ENCODE peak calls at places on chromosomes 11 and 22, in six cellular contexts. One of them, this sample, is unnamed. For H3K79me2, the result is how much of the 10 kb centered on the place peaks cover.

GRCh38 chr11:12802418-12803085 is 128.3 kb downstream of the TEAD1 start:
- DNase-seq in MM.1S: no peak
- DNase-seq in fibroblast of lung: peak
- DNase-seq in mammary epithelial cell: peak
- DNase-seq in keratinocyte: peak
- DNase-seq in GM23248: peak
- DNase-seq in this sample: peak

GRCh38 chr11:65316979-65317786 is 2.5 kb downstream of the CDC42EP2 start:
- DNase-seq in fibroblast of lung: peak
- DNase-seq in GM23248: peak
- DNase-seq in mammary epithelial cell: peak
- DNase-seq in keratinocyte: peak
- DNase-seq in MM.1S: no peak
- DNase-seq in this sample: peak

GRCh38 chr11:365831-366230 is 3.5 kb upstream of the B4GALNT4 start:
- DNase-seq in fibroblast of lung: no peak
- DNase-seq in GM23248: no peak
- DNase-seq in keratinocyte: no peak
- DNase-seq in MM.1S: no peak
- DNase-seq in mammary epithelial cell: no peak
- DNase-seq in this sample: no peak

GRCh38 chr11:18491924-18492323 is 34.8 kb downstream of the TSG101 start:
- DNase-seq in keratinocyte: no peak
- DNase-seq in mammary epithelial cell: no peak
- DNase-seq in GM23248: peak
- DNase-seq in fibroblast of lung: peak
- DNase-seq in MM.1S: no peak
- DNase-seq in this sample: no peak

GRCh38 chr11:120029321-120029720 is 108.6 kb downstream of the TRIM29 start:
- DNase-seq in MM.1S: no peak
- DNase-seq in mammary epithelial cell: no peak
- DNase-seq in GM23248: no peak
- DNase-seq in fibroblast of lung: no peak
- DNase-seq in keratinocyte: no peak
- DNase-seq in this sample: no peak

GRCh38 chr22:29053048-29053702 is 8.5 kb downstream of the C22orf31 start:
- DNase-seq in GM23248: no peak
- DNase-seq in MM.1S: no peak
- DNase-seq in mammary epithelial cell: no peak
- DNase-seq in fibroblast of lung: no peak
- DNase-seq in keratinocyte: no peak
- DNase-seq in this sample: no peak

GRCh38 chr22:45881524-45881875 is 95.5 kb downstream of the WNT7B start:
- DNase-seq in mammary epithelial cell: no peak
- DNase-seq in GM23248: no peak
- DNase-seq in fibroblast of lung: no peak
- DNase-seq in MM.1S: no peak
- DNase-seq in keratinocyte: no peak
- DNase-seq in this sample: no peak

GRCh38 chr11:69085490-69086095 is 36.9 kb downstream of the TPCN2 start:
- DNase-seq in mammary epithelial cell: no peak
- DNase-seq in MM.1S: no peak
- DNase-seq in GM23248: no peak
- DNase-seq in fibroblast of lung: no peak
- DNase-seq in keratinocyte: no peak
- DNase-seq in this sample: no peak

GRCh38 chr11:132312161-132312560 is 941.7 kb downstream of the NTM start:
- DNase-seq in mammary epithelial cell: peak
- DNase-seq in MM.1S: no peak
- DNase-seq in GM23248: peak
- DNase-seq in keratinocyte: peak
- DNase-seq in fibroblast of lung: peak
- DNase-seq in this sample: no peak

GRCh38 chr11:62560566-62561103 is 13.1 kb downstream of the EEF1G start:
- DNase-seq in keratinocyte: peak
- DNase-seq in GM23248: peak
- DNase-seq in mammary epithelial cell: peak
- DNase-seq in MM.1S: peak
- DNase-seq in fibroblast of lung: peak
- DNase-seq in this sample: peak

GRCh38 chr11:12248330-12248729 is 129.0 kb upstream of the PARVA start:
- DNase-seq in GM23248: no peak
- DNase-seq in mammary epithelial cell: no peak
- DNase-seq in fibroblast of lung: peak
- DNase-seq in MM.1S: no peak
- DNase-seq in keratinocyte: no peak
- DNase-seq in this sample: peak

GRCh38 chr11:65546217-65546958 is 11.8 kb downstream of the LTBP3 start:
- DNase-seq in mammary epithelial cell: peak
- DNase-seq in fibroblast of lung: no peak
- DNase-seq in keratinocyte: no peak
- DNase-seq in GM23248: no peak
- DNase-seq in MM.1S: peak
- DNase-seq in this sample: peak

GRCh38 chr11:123578778-123579481 is 75.5 kb downstream of the SCN3B start:
- DNase-seq in keratinocyte: no peak
- DNase-seq in MM.1S: no peak
- DNase-seq in mammary epithelial cell: no peak
- DNase-seq in fibroblast of lung: no peak
- DNase-seq in GM23248: no peak
- DNase-seq in this sample: no peak

GRCh38 chr11:60788401-60789110 is 3.4 kb downstream of the MS4A10 start:
- DNase-seq in GM23248: no peak
- DNase-seq in MM.1S: no peak
- DNase-seq in mammary epithelial cell: no peak
- DNase-seq in fibroblast of lung: no peak
- DNase-seq in keratinocyte: no peak
- DNase-seq in this sample: peak

GRCh38 chr11:2251138-2251537 is 19.2 kb downstream of the ASCL2 start:
- DNase-seq in keratinocyte: no peak
- DNase-seq in MM.1S: no peak
- DNase-seq in GM23248: no peak
- DNase-seq in fibroblast of lung: no peak
- DNase-seq in mammary epithelial cell: no peak
- DNase-seq in this sample: no peak

GRCh38 chr11:44621784-44622183 is 56.3 kb downstream of the CD82 start:
- DNase-seq in mammary epithelial cell: no peak
- DNase-seq in GM23248: no peak
- DNase-seq in fibroblast of lung: no peak
- DNase-seq in keratinocyte: no peak
- DNase-seq in MM.1S: no peak
- DNase-seq in this sample: no peak

GRCh38 chr11:117685566-117685965 is 111.5 kb downstream of the DSCAML1 start:
- DNase-seq in mammary epithelial cell: no peak
- DNase-seq in GM23248: no peak
- DNase-seq in keratinocyte: no peak
- DNase-seq in MM.1S: no peak
- DNase-seq in fibroblast of lung: no peak
- DNase-seq in this sample: no peak

GRCh38 chr11:19200410-19201201 is 1.2 kb downstream of the CSRP3 start:
- DNase-seq in fibroblast of lung: peak
- DNase-seq in mammary epithelial cell: peak
- DNase-seq in GM23248: peak
- DNase-seq in keratinocyte: peak
- DNase-seq in MM.1S: no peak
- DNase-seq in this sample: peak

GRCh38 chr11:15223318-15223717 is 108.6 kb downstream of the INSC start:
- DNase-seq in GM23248: peak
- DNase-seq in mammary epithelial cell: no peak
- DNase-seq in keratinocyte: no peak
- DNase-seq in MM.1S: no peak
- DNase-seq in fibroblast of lung: peak
- DNase-seq in this sample: no peak

GRCh38 chr11:94731921-94732601 is 36.1 kb upstream of the AMOTL1 start:
- DNase-seq in GM23248: peak
- DNase-seq in mammary epithelial cell: peak
- DNase-seq in fibroblast of lung: peak
- DNase-seq in MM.1S: no peak
- DNase-seq in keratinocyte: peak
- DNase-seq in this sample: peak

GRCh38 chr22:39253427-39254070 is 8.8 kb upstream of the PDGFB start:
- DNase-seq in GM23248: peak
- DNase-seq in fibroblast of lung: peak
- DNase-seq in keratinocyte: no peak
- DNase-seq in mammary epithelial cell: peak
- DNase-seq in MM.1S: peak
- DNase-seq in this sample: peak

GRCh38 chr11:72038491-72038890 is 39.8 kb downstream of the IL18BP start:
- DNase-seq in mammary epithelial cell: peak
- DNase-seq in GM23248: peak
- DNase-seq in MM.1S: no peak
- DNase-seq in fibroblast of lung: peak
- DNase-seq in keratinocyte: no peak
- DNase-seq in this sample: no peak

GRCh38 chr11:127805771-127806170 is 781.6 kb downstream of the ETS1 start:
- DNase-seq in MM.1S: no peak
- DNase-seq in keratinocyte: no peak
- DNase-seq in fibroblast of lung: no peak
- DNase-seq in mammary epithelial cell: no peak
- DNase-seq in GM23248: no peak
- DNase-seq in this sample: no peak

DNA sequence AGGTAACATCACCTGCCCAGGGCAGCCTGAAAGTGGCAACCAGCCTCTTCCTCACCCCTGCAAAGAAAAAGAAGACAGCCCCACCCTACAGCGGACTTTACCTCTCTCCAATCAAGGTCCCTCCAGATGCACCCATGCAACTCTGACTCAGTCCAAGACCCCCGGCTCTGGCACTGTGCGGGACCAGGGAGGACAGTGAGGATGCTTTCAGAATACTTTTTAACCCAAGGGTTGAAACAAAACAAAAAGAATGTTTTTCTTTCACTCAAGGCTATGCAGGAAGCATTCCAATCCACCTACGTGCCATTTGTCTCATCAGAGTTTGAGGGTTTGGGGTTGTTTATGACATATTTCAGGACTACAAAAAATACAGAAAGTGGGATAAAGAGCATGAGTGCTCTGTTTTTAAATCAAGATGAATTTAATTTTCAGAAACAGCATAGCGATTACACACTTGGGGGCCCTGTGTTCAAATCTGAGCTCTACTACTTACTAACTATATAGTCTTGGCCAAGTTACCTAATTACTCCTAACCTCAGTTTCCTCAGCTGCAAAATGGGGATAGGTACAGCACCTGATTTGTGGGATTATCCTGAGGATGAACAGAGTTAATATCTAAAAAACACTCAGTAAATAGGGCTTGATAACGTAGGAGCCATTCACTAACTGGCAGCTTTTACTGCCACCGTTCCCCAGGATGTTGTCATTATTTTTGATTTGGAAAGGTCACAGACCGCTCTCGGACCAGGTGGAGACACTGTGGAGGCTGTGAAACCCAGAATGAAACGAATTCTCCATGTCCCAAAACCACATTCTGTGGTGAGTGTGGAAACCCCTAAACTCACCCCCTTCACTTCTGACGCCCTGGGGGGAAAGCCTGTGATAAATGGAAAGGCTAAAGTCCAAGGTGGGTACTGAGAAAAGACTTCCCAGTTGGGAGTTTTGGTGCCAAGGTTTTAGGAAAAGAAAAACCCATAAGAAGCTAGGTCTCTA is 5.6 kb downstream of the PLAAT3 start:
- DNase-seq in GM23248: peak
- DNase-seq in fibroblast of lung: peak
- DNase-seq in keratinocyte: no peak
- DNase-seq in mammary epithelial cell: peak
- DNase-seq in MM.1S: no peak
- DNase-seq in this sample: no peak
- H3K79me2 ChIP-seq in GM23248: under half
- H3K79me2 ChIP-seq in fibroblast of lung: under half
- H3K79me2 ChIP-seq in keratinocyte: under half
- H3K79me2 ChIP-seq in mammary epithelial cell: under half
- H3K79me2 ChIP-seq in MM.1S: under half
- H3K79me2 ChIP-seq in this sample: under half

GRCh38 chr11:46290598-46291309 is 13.3 kb downstream of the CREB3L1 start:
- DNase-seq in GM23248: peak
- DNase-seq in mammary epithelial cell: no peak
- DNase-seq in keratinocyte: no peak
- DNase-seq in fibroblast of lung: peak
- DNase-seq in MM.1S: no peak
- DNase-seq in this sample: no peak
- H3K79me2 ChIP-seq in GM23248: half or more
- H3K79me2 ChIP-seq in mammary epithelial cell: under half
- H3K79me2 ChIP-seq in keratinocyte: under half
- H3K79me2 ChIP-seq in fibroblast of lung: half or more
- H3K79me2 ChIP-seq in MM.1S: under half
- H3K79me2 ChIP-seq in this sample: under half

DNA sequence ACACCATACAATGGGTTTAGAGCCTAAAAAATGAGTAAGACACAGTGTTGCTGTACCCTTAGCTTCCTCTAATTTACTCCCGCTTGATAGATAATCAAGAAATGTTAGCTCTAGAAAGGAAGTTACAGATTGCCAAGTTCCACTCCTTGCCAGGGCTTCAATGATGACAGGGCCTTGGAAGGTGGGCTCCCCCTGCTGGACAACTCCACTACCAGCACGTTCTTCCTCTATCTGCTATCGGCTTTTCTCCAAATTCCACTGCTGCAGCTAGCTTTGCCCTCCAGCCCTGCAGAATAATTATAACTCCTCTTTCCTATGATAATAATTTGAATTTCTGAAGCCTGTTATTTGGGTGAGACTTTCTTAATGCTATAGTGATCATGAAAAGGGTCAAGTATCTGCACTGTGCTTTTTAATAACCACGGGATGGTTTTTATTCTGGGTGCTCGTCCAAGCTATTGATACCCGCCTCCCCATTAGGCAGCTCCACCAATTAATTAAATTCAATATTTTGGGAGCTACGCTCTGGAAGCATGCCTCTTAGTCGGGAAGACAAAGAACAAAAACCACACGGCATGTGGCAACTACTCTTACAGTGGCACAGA is 9.0 kb downstream of the SYN3 start:
- DNase-seq in GM23248: peak
- DNase-seq in mammary epithelial cell: peak
- DNase-seq in keratinocyte: peak
- DNase-seq in MM.1S: peak
- DNase-seq in fibroblast of lung: peak
- DNase-seq in this sample: peak
- H3K79me2 ChIP-seq in GM23248: under half
- H3K79me2 ChIP-seq in mammary epithelial cell: under half
- H3K79me2 ChIP-seq in keratinocyte: under half
- H3K79me2 ChIP-seq in MM.1S: under half
- H3K79me2 ChIP-seq in fibroblast of lung: under half
- H3K79me2 ChIP-seq in this sample: under half

GRCh38 chr11:67154726-67155125 is 35.7 kb downstream of the KDM2A start:
- DNase-seq in fibroblast of lung: no peak
- DNase-seq in GM23248: no peak
- DNase-seq in keratinocyte: no peak
- DNase-seq in MM.1S: no peak
- DNase-seq in mammary epithelial cell: no peak
- DNase-seq in this sample: no peak

GRCh38 chr11:67160045-67160444 is 41.0 kb downstream of the KDM2A start:
- DNase-seq in MM.1S: no peak
- DNase-seq in mammary epithelial cell: no peak
- DNase-seq in keratinocyte: no peak
- DNase-seq in fibroblast of lung: no peak
- DNase-seq in GM23248: no peak
- DNase-seq in this sample: no peak

GRCh38 chr11:67160872-67161783 is 42.1 kb downstream of the KDM2A start:
- DNase-seq in fibroblast of lung: peak
- DNase-seq in keratinocyte: no peak
- DNase-seq in MM.1S: no peak
- DNase-seq in GM23248: peak
- DNase-seq in mammary epithelial cell: peak
- DNase-seq in this sample: peak

GRCh38 chr11:67158241-67158640 is 39.2 kb downstream of the KDM2A start:
- DNase-seq in MM.1S: no peak
- DNase-seq in keratinocyte: no peak
- DNase-seq in GM23248: no peak
- DNase-seq in mammary epithelial cell: no peak
- DNase-seq in fibroblast of lung: peak
- DNase-seq in this sample: no peak

GRCh38 chr11:67157691-67158090 is 38.6 kb downstream of the KDM2A start:
- DNase-seq in GM23248: no peak
- DNase-seq in mammary epithelial cell: no peak
- DNase-seq in keratinocyte: no peak
- DNase-seq in fibroblast of lung: no peak
- DNase-seq in MM.1S: no peak
- DNase-seq in this sample: no peak
- H3K79me2 ChIP-seq in GM23248: half or more
- H3K79me2 ChIP-seq in mammary epithelial cell: half or more
- H3K79me2 ChIP-seq in keratinocyte: half or more
- H3K79me2 ChIP-seq in fibroblast of lung: under half
- H3K79me2 ChIP-seq in MM.1S: half or more
- H3K79me2 ChIP-seq in this sample: half or more